ENCODE peak calls at places on chromosomes 7 and 10, in seven cellular contexts. X is GM04504, F is T follicular helper cell, R is HT1080, U is adipocyte, L is LoVo, Y is NCI-H187. K is an unnamed sample.

GRCh38 chr7:114818501-114818900 is 103.4 kb upstream of the MDFIC start:
- DNase-seq in X (peak; percentile 52), F (no peak), R (peak; percentile 79), U (no peak), L (no peak), Y (no peak), K (peak; percentile 85)

GRCh38 chr7:156163747-156164146 is 351.5 kb upstream of the SHH start:
- DNase-seq in X (no peak), F (no peak), R (no peak), U (no peak), L (no peak), Y (no peak), K (no peak)

GRCh38 chr10:104197364-104197763 is 34.8 kb downstream of the CFAP43 start:
- DNase-seq in X (no peak), F (no peak), R (no peak), U (no peak), L (peak; percentile 71), Y (no peak), K (peak; percentile 68)

GRCh38 chr10:128058106-128058745 is 68.0 kb downstream of the MKI67 start:
- DNase-seq in X (no peak), F (no peak), R (no peak), U (no peak), L (no peak), Y (no peak), K (no peak)

GRCh38 chr10:33653584-33654367 is 319.3 kb upstream of the NRP1 start:
- DNase-seq in X (peak; percentile 75), F (no peak), R (peak; percentile 84), U (peak; percentile 44), L (peak; percentile 2), Y (no peak), K (peak; percentile 45)

GRCh38 chr10:5818894-5819293 is 5.7 kb upstream of the GDI2 start:
- DNase-seq in X (no peak), F (no peak), R (no peak), U (no peak), L (no peak), Y (no peak), K (no peak)

GRCh38 chr7:34396437-34397064 is 261.5 kb upstream of the NPSR1 start:
- DNase-seq in X (no peak), F (no peak), R (no peak), U (no peak), L (no peak), Y (no peak), K (no peak)

GRCh38 chr7:31192996-31193395 is 140.9 kb downstream of the ADCYAP1R1 start:
- DNase-seq in X (no peak), F (no peak), R (peak; percentile 52), U (peak; percentile 65), L (peak; percentile 38), Y (peak; percentile 24), K (peak; percentile 15)

GRCh38 chr10:86152911-86153310 is 213.7 kb downstream of the GRID1 start:
- DNase-seq in X (no peak), F (no peak), R (no peak), U (no peak), L (no peak), Y (no peak), K (no peak)

GRCh38 chr7:46317256-46317655 is 396.2 kb upstream of the IGFBP3 start:
- DNase-seq in X (peak; percentile 62), F (no peak), R (no peak), U (peak; percentile 67), L (no peak), Y (no peak), K (no peak)

GRCh38 chr7:868189-868486 is 8.2 kb upstream of the GET4 start:
- DNase-seq in X (no peak), F (no peak), R (no peak), U (no peak), L (no peak), Y (no peak), K (no peak)

GRCh38 chr7:19020711-19021110 is 96.7 kb downstream of the TWIST1 start:
- DNase-seq in X (no peak), F (no peak), R (peak; percentile 58), U (no peak), L (no peak), Y (no peak), K (peak; percentile 87)

GRCh38 chr10:117797286-117797685 is 249.5 kb downstream of the RAB11FIP2 start:
- DNase-seq in X (no peak), F (no peak), R (no peak), U (no peak), L (no peak), Y (no peak), K (no peak)

GRCh38 chr10:67471022-67471421 is 225.0 kb downstream of the CTNNA3 start:
- DNase-seq in X (no peak), F (no peak), R (no peak), U (no peak), L (no peak), Y (no peak), K (no peak)

GRCh38 chr10:132374612-132375011 is 22.4 kb upstream of the PWWP2B start:
- DNase-seq in X (no peak), F (no peak), R (no peak), U (no peak), L (no peak), Y (no peak), K (no peak)

GRCh38 chr7:142380064-142380463 is 122.2 kb upstream of the PRSS58 start:
- DNase-seq in X (no peak), F (no peak), R (no peak), U (no peak), L (no peak), Y (no peak), K (no peak)

GRCh38 chr10:124883510-124884321 is 58.2 kb upstream of the ZRANB1 start:
- DNase-seq in X (no peak), F (no peak), R (no peak), U (no peak), L (no peak), Y (no peak), K (no peak)

GRCh38 chr7:45021604-45022296 is 21.7 kb downstream of the CCM2 start:
- DNase-seq in X (no peak), F (no peak), R (peak; percentile 70), U (peak; percentile 26), L (no peak), Y (no peak), K (peak; percentile 52)

GRCh38 chr7:138564365-138564764 is 104.3 kb downstream of the TRIM24 start:
- DNase-seq in X (no peak), F (no peak), R (peak; percentile 2), U (no peak), L (peak; percentile 56), Y (no peak), K (peak; percentile 32)

GRCh38 chr10:5537684-5538083 is 12.9 kb downstream of the CALML3 start:
- DNase-seq in X (no peak), F (no peak), R (no peak), U (no peak), L (no peak), Y (no peak), K (no peak)

GRCh38 chr7:67484244-67484751 is 487.7 kb downstream of the TYW1 start:
- DNase-seq in X (peak; percentile 23), F (no peak), R (peak; percentile 42), U (peak; percentile 86), L (peak; percentile 69), Y (peak; percentile 75), K (peak; percentile 13)